ENCODE peak calls at places on chromosomes 12 and 14, in ten cellular contexts. I is NCI-H2171 treated with DMSO at 0.1 percent for 48 hours; E is iPS-NIHi11; F is NCI-H1417; K is WTC11; X is NCI-H187; Z is OCI-LY7; M is activated CD4-positive, alpha-beta T cell treated with anti-CD3 and anti-CD28 coated beads for 4 hours; R is CD8-positive, alpha-beta T cell; T is ELF-1. A is an unnamed sample.

GRCh38 chr12:28874758-28875157 is 274.3 kb upstream of the FAR2 start:
- DNase-seq in X (no peak), M (no peak), I (no peak), E (no peak), F (no peak), T (no peak), K (no peak), Z (no peak), R (no peak), A (no peak)

GRCh38 chr14:100762089-100762515 is 35.4 kb downstream of the DLK1 start:
- DNase-seq in Z (no peak), X (no peak), K (no peak), T (no peak), F (no peak), E (no peak), R (no peak), M (no peak), I (no peak), A (no peak)

GRCh38 chr12:57603323-57603722 is 1.3 kb upstream of the DTX3 start:
- DNase-seq in Z (no peak), K (no peak), I (no peak), R (no peak), T (no peak), F (no peak), M (no peak), E (no peak), X (no peak), A (no peak)

GRCh38 chr12:68613209-68613904 is 2.7 kb downstream of the RAP1B start:
- DNase-seq in Z (no peak), X (no peak), K (no peak), I (no peak), F (no peak), M (peak; percentile 57), R (peak; percentile 38), E (no peak), T (no peak), A (no peak)

GRCh38 chr12:713281-713875 is 39.0 kb upstream of the WNK1 start:
- DNase-seq in I (no peak), Z (no peak), K (no peak), R (no peak), E (no peak), F (no peak), T (no peak), X (no peak), M (peak; percentile 28), A (peak; percentile 30)

GRCh38 chr14:69191340-69192111 is at the start of gene EXD2:
- DNase-seq in Z (peak; percentile 87), X (peak; percentile 94), E (peak; percentile 96), R (peak; percentile 69), K (peak; percentile 91), T (peak; percentile 92), F (peak; percentile 97), M (peak; percentile 62), I (peak; percentile 98), A (peak; percentile 97)

GRCh38 chr14:103846569-103847438 is 571 bp downstream of the PPP1R13B start:
- DNase-seq in X (no peak), M (peak; percentile 7), E (peak; percentile 67), R (peak; percentile 19), F (peak; percentile 75), Z (peak; percentile 61), K (peak; percentile 36), I (peak; percentile 61), T (peak; percentile 47), A (peak; percentile 67)

GRCh38 chr14:56661478-56661877 is 81.9 kb downstream of the TMEM260 start:
- DNase-seq in T (no peak), X (no peak), E (no peak), K (no peak), I (no peak), M (no peak), F (no peak), R (no peak), Z (no peak), A (no peak)

GRCh38 chr14:70655110-70655826 is 13.6 kb downstream of the TTC9 start:
- DNase-seq in R (peak; percentile 79), I (no peak), F (no peak), E (peak; percentile 65), X (no peak), M (peak; percentile 65), Z (peak; percentile 95), K (peak; percentile 59), T (peak; percentile 36), A (peak; percentile 91)

GRCh38 chr14:61973981-61974380 is 211.8 kb downstream of the SNAPC1 start:
- DNase-seq in K (no peak), E (no peak), M (no peak), Z (no peak), T (no peak), I (no peak), F (no peak), R (no peak), X (no peak), A (no peak)

GRCh38 chr14:95113476-95113875 is 43.9 kb downstream of the DICER1 start:
- DNase-seq in I (no peak), M (no peak), Z (no peak), E (no peak), T (no peak), X (no peak), F (no peak), K (no peak), R (no peak), A (no peak)

GRCh38 chr14:72535485-72535884 is 358.4 kb downstream of the DPF3 start:
- DNase-seq in X (no peak), Z (no peak), K (no peak), T (no peak), M (no peak), I (no peak), E (no peak), R (no peak), F (no peak), A (no peak)

GRCh38 chr14:60051690-60052324 is 39.9 kb upstream of the PCNX4 start:
- DNase-seq in E (no peak), X (no peak), T (no peak), K (no peak), R (peak; percentile 13), F (no peak), M (no peak), I (no peak), Z (no peak), A (no peak)

GRCh38 chr14:54447231-54447692 is 6.1 kb upstream of the CNIH1 start:
- DNase-seq in Z (no peak), M (no peak), F (no peak), K (no peak), X (no peak), T (no peak), R (no peak), E (no peak), I (no peak), A (no peak)

GRCh38 chr14:22843123-22843925 is 6.9 kb downstream of the MMP14 start:
- DNase-seq in I (no peak), M (no peak), R (no peak), T (no peak), X (no peak), K (no peak), Z (no peak), F (no peak), E (no peak), A (no peak)

GRCh38 chr12:116599285-116600122 is 40.3 kb downstream of the MAP1LC3B2 start:
- DNase-seq in X (no peak), E (peak; percentile 87), F (peak; percentile 7), R (peak; percentile 62), M (peak; percentile 60), K (peak; percentile 86), I (no peak), T (peak; percentile 77), Z (peak; percentile 67), A (peak; percentile 86)

GRCh38 chr14:95339301-95339865 is 19.7 kb upstream of the CLMN start:
- DNase-seq in M (no peak), X (no peak), F (no peak), E (no peak), T (no peak), I (no peak), Z (no peak), K (no peak), R (no peak), A (no peak)

GRCh38 chr14:53389207-53389606 is 236.1 kb upstream of the DDHD1 start:
- DNase-seq in R (no peak), T (no peak), I (no peak), K (no peak), X (no peak), F (no peak), M (no peak), E (no peak), Z (no peak), A (no peak)

GRCh38 chr12:94247256-94247655 is 98.9 kb downstream of the PLXNC1 start:
- DNase-seq in E (no peak), M (no peak), F (no peak), I (no peak), R (no peak), X (no peak), T (no peak), K (no peak), Z (no peak), A (no peak)

GRCh38 chr12:108666326-108666995 is 32.8 kb upstream of the SELPLG start:
- DNase-seq in F (no peak), Z (no peak), I (peak; percentile 30), K (no peak), X (no peak), M (no peak), R (no peak), E (no peak), T (no peak), A (no peak)

GRCh38 chr12:31897791-31898503 is 61.3 kb upstream of the RESF1 start:
- DNase-seq in X (peak; percentile 40), K (peak; percentile 37), E (peak; percentile 84), Z (peak; percentile 32), R (peak; percentile 20), F (peak; percentile 10), T (peak; percentile 76), M (no peak), I (peak; percentile 88), A (peak; percentile 80)

GRCh38 chr14:29240046-29240445 is 473.5 kb downstream of the FOXG1 start:
- DNase-seq in Z (no peak), M (no peak), F (no peak), I (no peak), E (no peak), X (no peak), T (no peak), K (no peak), R (no peak), A (no peak)

GRCh38 chr12:12979731-12980259 is 20.3 kb downstream of the HEBP1 start:
- DNase-seq in R (no peak), K (no peak), F (no peak), T (peak; percentile 52), I (no peak), Z (no peak), E (peak; percentile 21), M (no peak), X (no peak), A (peak; percentile 69)

GRCh38 chr14:95305940-95306339 is 13.8 kb downstream of the CLMN start:
- DNase-seq in M (no peak), Z (peak; percentile 65), E (no peak), F (no peak), T (no peak), K (no peak), I (no peak), R (no peak), X (no peak), A (no peak)

GRCh38 chr12:22518067-22518719 is 26.1 kb downstream of the C2CD5 start:
- DNase-seq in Z (no peak), X (no peak), T (no peak), I (peak; percentile 84), R (no peak), E (no peak), K (no peak), M (no peak), F (peak; percentile 32), A (no peak)

GRCh38 chr12:42766754-42767153 is 177.2 kb upstream of the PRICKLE1 start:
- DNase-seq in T (no peak), K (no peak), E (no peak), I (no peak), F (no peak), M (no peak), X (no peak), Z (no peak), R (no peak), A (no peak)

GRCh38 chr14:94473666-94474410 is 2.2 kb downstream of the SERPINA9 start:
- DNase-seq in M (no peak), E (no peak), Z (no peak), K (no peak), X (no peak), I (no peak), T (no peak), F (no peak), R (no peak), A (no peak)

GRCh38 chr14:65840118-65840751 is 427.7 kb downstream of the FUT8 start:
- DNase-seq in R (no peak), E (no peak), X (peak; percentile 91), M (no peak), I (no peak), T (no peak), Z (no peak), K (no peak), F (peak; percentile 74), A (no peak)

A was measured in GM23338.